ENCODE peak calls at places on chromosome 10, in eight cellular contexts. One of them, this sample, is unnamed.

GRCh38 chr10:125257521-125258105 is 97.2 kb upstream of the CTBP2 start:
- DNase-seq in cardiac muscle cell: no peak
- DNase-seq in WERI-Rb-1: no peak
- DNase-seq in stomach: no peak
- DNase-seq in IMR-90: no peak
- DNase-seq in H7: no peak
- DNase-seq in AG04450: no peak
- DNase-seq in uterus: no peak
- DNase-seq in this sample: no peak

GRCh38 chr10:121288864-121289659 is 309.2 kb downstream of the FGFR2 start:
- DNase-seq in cardiac muscle cell: no peak
- DNase-seq in WERI-Rb-1: no peak
- DNase-seq in stomach: no peak
- DNase-seq in IMR-90: no peak
- DNase-seq in H7: peak; percentile 35
- DNase-seq in AG04450: no peak
- DNase-seq in uterus: no peak
- DNase-seq in this sample: no peak

GRCh38 chr10:5076615-5077014 is 17.6 kb upstream of the AKR1C3 start:
- DNase-seq in cardiac muscle cell: no peak
- DNase-seq in WERI-Rb-1: no peak
- DNase-seq in stomach: no peak
- DNase-seq in IMR-90: peak; percentile 7
- DNase-seq in H7: no peak
- DNase-seq in AG04450: no peak
- DNase-seq in uterus: no peak
- DNase-seq in this sample: no peak

GRCh38 chr10:122464158-122464510 is 2.8 kb downstream of the HTRA1 start:
- DNase-seq in cardiac muscle cell: no peak
- DNase-seq in WERI-Rb-1: no peak
- DNase-seq in stomach: no peak
- DNase-seq in IMR-90: no peak
- DNase-seq in H7: no peak
- DNase-seq in AG04450: no peak
- DNase-seq in uterus: no peak
- DNase-seq in this sample: no peak

GRCh38 chr10:49362596-49363260 is 33.2 kb downstream of the DRGX start:
- DNase-seq in cardiac muscle cell: no peak
- DNase-seq in WERI-Rb-1: no peak
- DNase-seq in stomach: no peak
- DNase-seq in IMR-90: no peak
- DNase-seq in H7: no peak
- DNase-seq in AG04450: no peak
- DNase-seq in uterus: no peak
- DNase-seq in this sample: no peak

GRCh38 chr10:28532223-28532508 is 752 bp upstream of the WAC start:
- DNase-seq in cardiac muscle cell: no peak
- DNase-seq in WERI-Rb-1: no peak
- DNase-seq in stomach: no peak
- DNase-seq in IMR-90: no peak
- DNase-seq in H7: no peak
- DNase-seq in AG04450: peak; percentile 6
- DNase-seq in uterus: no peak
- DNase-seq in this sample: peak; percentile 26

GRCh38 chr10:50991496-50992355 is 82.6 kb upstream of the PRKG1 start:
- DNase-seq in cardiac muscle cell: peak; percentile 58
- DNase-seq in WERI-Rb-1: no peak
- DNase-seq in stomach: no peak
- DNase-seq in IMR-90: peak; percentile 67
- DNase-seq in H7: peak; percentile 58
- DNase-seq in AG04450: no peak
- DNase-seq in uterus: peak; percentile 61
- DNase-seq in this sample: no peak

GRCh38 chr10:92849234-92849525 is 860 bp downstream of the EXOC6 start:
- DNase-seq in cardiac muscle cell: no peak
- DNase-seq in WERI-Rb-1: no peak
- DNase-seq in stomach: no peak
- DNase-seq in IMR-90: peak; percentile 30
- DNase-seq in H7: no peak
- DNase-seq in AG04450: no peak
- DNase-seq in uterus: no peak
- DNase-seq in this sample: no peak

GRCh38 chr10:4399571-4399970 is 426.4 kb upstream of the AKR1E2 start:
- DNase-seq in cardiac muscle cell: no peak
- DNase-seq in WERI-Rb-1: no peak
- DNase-seq in stomach: no peak
- DNase-seq in IMR-90: peak; percentile 44
- DNase-seq in H7: no peak
- DNase-seq in AG04450: no peak
- DNase-seq in uterus: no peak
- DNase-seq in this sample: no peak

GRCh38 chr10:33773895-33774480 is 439.5 kb upstream of the NRP1 start:
- DNase-seq in cardiac muscle cell: no peak
- DNase-seq in WERI-Rb-1: no peak
- DNase-seq in stomach: no peak
- DNase-seq in IMR-90: no peak
- DNase-seq in H7: no peak
- DNase-seq in AG04450: no peak
- DNase-seq in uterus: peak; percentile 20
- DNase-seq in this sample: no peak

GRCh38 chr10:133237241-133238065 is at the start of gene VENTX:
- DNase-seq in cardiac muscle cell: no peak
- DNase-seq in WERI-Rb-1: peak; percentile 72
- DNase-seq in stomach: no peak
- DNase-seq in IMR-90: no peak
- DNase-seq in H7: peak; percentile 90
- DNase-seq in AG04450: no peak
- DNase-seq in uterus: no peak
- DNase-seq in this sample: no peak
- H3K27me3 ChIP-seq in cardiac muscle cell: peaks cover 74% of the 10 kb centered on the region
- H3K27me3 ChIP-seq in WERI-Rb-1: peaks cover 12% of the 10 kb centered on the region
- H3K27me3 ChIP-seq in stomach: peaks cover 90% of the 10 kb centered on the region
- H3K27me3 ChIP-seq in IMR-90: peaks cover 79% of the 10 kb centered on the region
- H3K27me3 ChIP-seq in H7: peaks cover 33% of the 10 kb centered on the region
- H3K27me3 ChIP-seq in AG04450: peaks cover 68% of the 10 kb centered on the region
- H3K27me3 ChIP-seq in uterus: peaks cover 22% of the 10 kb centered on the region
- H3K27me3 ChIP-seq in this sample: peaks cover 36% of the 10 kb centered on the region

GRCh38 chr10:113752553-113752952 is 1.1 kb downstream of the PLEKHS1 start:
- DNase-seq in cardiac muscle cell: no peak
- DNase-seq in WERI-Rb-1: no peak
- DNase-seq in stomach: no peak
- DNase-seq in IMR-90: no peak
- DNase-seq in H7: no peak
- DNase-seq in AG04450: no peak
- DNase-seq in uterus: no peak
- DNase-seq in this sample: no peak

GRCh38 chr10:113754125-113754524 is 2.6 kb downstream of the PLEKHS1 start:
- DNase-seq in cardiac muscle cell: no peak
- DNase-seq in WERI-Rb-1: no peak
- DNase-seq in stomach: no peak
- DNase-seq in IMR-90: no peak
- DNase-seq in H7: no peak
- DNase-seq in AG04450: no peak
- DNase-seq in uterus: no peak
- DNase-seq in this sample: no peak

GRCh38 chr10:113751116-113751728 is at the start of gene PLEKHS1:
- DNase-seq in cardiac muscle cell: no peak
- DNase-seq in WERI-Rb-1: no peak
- DNase-seq in stomach: no peak
- DNase-seq in IMR-90: no peak
- DNase-seq in H7: no peak
- DNase-seq in AG04450: no peak
- DNase-seq in uterus: no peak
- DNase-seq in this sample: peak; percentile 10

GRCh38 chr10:113754768-113755167 is 3.3 kb downstream of the PLEKHS1 start:
- DNase-seq in cardiac muscle cell: no peak
- DNase-seq in WERI-Rb-1: no peak
- DNase-seq in stomach: no peak
- DNase-seq in IMR-90: no peak
- DNase-seq in H7: no peak
- DNase-seq in AG04450: no peak
- DNase-seq in uterus: no peak
- DNase-seq in this sample: no peak

GRCh38 chr10:113753020-113753692 is 1.7 kb downstream of the PLEKHS1 start:
- DNase-seq in cardiac muscle cell: no peak
- DNase-seq in WERI-Rb-1: no peak
- DNase-seq in stomach: peak; percentile 48
- DNase-seq in IMR-90: peak; percentile 6
- DNase-seq in H7: no peak
- DNase-seq in AG04450: peak; percentile 2
- DNase-seq in uterus: no peak
- DNase-seq in this sample: peak; percentile 12
- H3K4me3 ChIP-seq in cardiac muscle cell: no peak overlapping the region
- H3K4me3 ChIP-seq in WERI-Rb-1: no peak overlapping the region
- H3K4me3 ChIP-seq in stomach: no peak overlapping the region
- H3K4me3 ChIP-seq in IMR-90: no peak overlapping the region
- H3K4me3 ChIP-seq in H7: no peak overlapping the region
- H3K4me3 ChIP-seq in AG04450: no peak overlapping the region
- H3K4me3 ChIP-seq in uterus: no peak overlapping the region
- H3K4me3 ChIP-seq in this sample: no peak overlapping the region

DNA sequence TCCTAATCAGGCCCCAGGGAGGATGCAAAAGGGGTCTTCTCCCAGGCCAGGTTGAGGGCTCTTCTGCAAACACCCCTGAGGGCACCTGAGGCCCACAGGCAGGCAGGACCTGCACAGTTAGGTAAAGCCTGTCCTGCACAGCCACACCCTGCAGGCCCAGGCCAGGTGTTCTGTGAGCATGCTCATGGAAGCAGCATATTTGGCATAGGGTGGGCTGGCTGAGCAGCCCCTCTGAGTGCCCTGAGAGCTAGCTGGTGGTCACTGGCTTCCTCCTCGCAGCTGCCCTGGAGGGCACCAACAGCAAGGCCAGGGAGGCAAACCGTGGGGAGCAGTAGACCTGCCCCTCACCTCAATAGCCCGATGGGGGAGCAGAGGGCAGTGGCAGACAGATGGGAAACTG is 3.7 kb upstream of the RET start:
- DNase-seq in cardiac muscle cell: no peak
- DNase-seq in WERI-Rb-1: no peak
- DNase-seq in stomach: no peak
- DNase-seq in IMR-90: no peak
- DNase-seq in H7: no peak
- DNase-seq in AG04450: no peak
- DNase-seq in uterus: no peak
- DNase-seq in this sample: no peak
- H3K27me3 ChIP-seq in cardiac muscle cell: peaks cover 59% of the 10 kb centered on the region
- H3K27me3 ChIP-seq in WERI-Rb-1: peaks cover 93% of the 10 kb centered on the region
- H3K27me3 ChIP-seq in stomach: peaks cover 33% of the 10 kb centered on the region
- H3K27me3 ChIP-seq in IMR-90: peaks cover 43% of the 10 kb centered on the region
- H3K27me3 ChIP-seq in H7: peaks cover 28% of the 10 kb centered on the region
- H3K27me3 ChIP-seq in AG04450: peaks cover 26% of the 10 kb centered on the region
- H3K27me3 ChIP-seq in uterus: no peaks in the 10 kb centered on the region
- H3K27me3 ChIP-seq in this sample: peaks cover 6% of the 10 kb centered on the region

DNA sequence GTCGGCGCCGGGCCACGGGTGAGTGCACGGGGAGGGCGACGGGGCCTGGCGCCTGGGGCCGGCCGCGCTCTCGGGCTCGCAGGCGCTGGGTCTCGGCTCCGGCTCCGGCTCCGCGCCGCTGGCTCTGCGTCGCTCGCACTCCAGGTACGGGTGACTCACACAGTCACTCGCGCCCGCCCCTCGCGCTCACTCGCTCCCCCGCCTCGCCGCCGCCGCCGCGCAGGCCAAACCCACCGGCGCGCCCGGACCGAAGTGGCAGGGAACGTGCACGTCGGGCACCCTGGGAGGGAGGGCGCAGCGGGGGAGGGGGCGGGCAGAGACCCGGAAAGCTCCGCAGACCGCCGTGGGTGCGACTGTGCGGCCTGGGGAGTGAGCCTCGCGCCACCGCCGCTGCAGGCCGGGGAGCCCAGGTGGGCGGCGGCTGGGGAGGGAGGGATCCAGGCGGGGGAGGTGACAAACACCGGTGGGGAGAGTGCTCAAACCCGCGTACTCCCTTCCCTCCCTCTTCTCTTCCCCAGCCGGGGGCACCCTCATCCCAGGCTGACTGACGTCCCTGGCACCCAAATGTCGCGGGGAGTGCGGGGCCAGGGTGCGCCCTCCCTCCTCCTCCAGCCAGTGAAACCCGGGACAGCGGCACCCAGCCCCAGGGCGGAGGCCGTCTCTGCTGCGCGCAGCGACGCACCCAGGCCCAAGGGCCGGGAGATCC is 277.0 kb upstream of the NEBL start:
- DNase-seq in cardiac muscle cell: peak; percentile 81
- DNase-seq in WERI-Rb-1: peak; percentile 9
- DNase-seq in stomach: peak; percentile 80
- DNase-seq in IMR-90: no peak
- DNase-seq in H7: peak; percentile 88
- DNase-seq in AG04450: no peak
- DNase-seq in uterus: peak; percentile 16
- DNase-seq in this sample: peak; percentile 37
- H3K4me3 ChIP-seq in cardiac muscle cell: peak overlapping the region; percentile 78
- H3K4me3 ChIP-seq in WERI-Rb-1: peak overlapping the region; percentile 21
- H3K4me3 ChIP-seq in stomach: peak overlapping the region; percentile 55
- H3K4me3 ChIP-seq in IMR-90: peak overlapping the region; percentile 28
- H3K4me3 ChIP-seq in H7: peak overlapping the region; percentile 73
- H3K4me3 ChIP-seq in AG04450: peak overlapping the region; percentile 27
- H3K4me3 ChIP-seq in uterus: peak overlapping the region; percentile 36
- H3K4me3 ChIP-seq in this sample: peak overlapping the region; percentile 94

DNA sequence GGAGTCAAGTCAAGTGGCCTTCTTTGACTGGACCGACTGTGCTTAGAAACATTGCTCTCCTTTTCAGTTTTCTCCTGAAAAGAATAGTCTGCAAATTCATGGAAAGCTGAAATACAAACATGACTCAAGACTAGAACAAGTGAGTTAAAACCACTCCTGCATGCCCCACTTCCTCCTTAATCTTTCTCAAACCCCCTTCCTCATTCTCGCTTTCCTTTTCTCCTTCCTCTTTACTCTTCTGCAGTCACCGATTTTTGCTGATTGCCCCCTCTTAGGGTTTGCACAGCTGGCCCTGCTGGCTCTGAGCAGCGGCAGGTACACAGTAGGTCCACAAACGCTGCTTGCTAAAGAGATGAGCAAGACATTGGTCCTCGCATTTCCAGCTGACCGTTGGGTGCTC is 34.8 kb upstream of the MKI67 start:
- DNase-seq in cardiac muscle cell: no peak
- DNase-seq in WERI-Rb-1: no peak
- DNase-seq in stomach: no peak
- DNase-seq in IMR-90: no peak
- DNase-seq in H7: no peak
- DNase-seq in AG04450: no peak
- DNase-seq in uterus: no peak
- DNase-seq in this sample: no peak
- H3K27me3 ChIP-seq in cardiac muscle cell: no peaks in the 10 kb centered on the region
- H3K27me3 ChIP-seq in WERI-Rb-1: peaks cover 11% of the 10 kb centered on the region
- H3K27me3 ChIP-seq in stomach: no peaks in the 10 kb centered on the region
- H3K27me3 ChIP-seq in IMR-90: peaks cover 2% of the 10 kb centered on the region
- H3K27me3 ChIP-seq in H7: no peaks in the 10 kb centered on the region
- H3K27me3 ChIP-seq in AG04450: peaks cover 2% of the 10 kb centered on the region
- H3K27me3 ChIP-seq in uterus: peaks cover 4% of the 10 kb centered on the region
- H3K27me3 ChIP-seq in this sample: peaks cover 2% of the 10 kb centered on the region